ENCODE peak calls at places on chromosomes 5 and 9, in six cellular contexts. One of them, this sample, is unnamed.

GRCh38 chr9:19049872-19050636 is 827 bp downstream of the RRAGA start:
- DNase-seq in IMR-90: peak
- DNase-seq in tibial nerve: peak
- DNase-seq in heart left ventricle: no peak
- DNase-seq in GM12878: no peak
- DNase-seq in body of pancreas: peak
- DNase-seq in this sample: no peak

GRCh38 chr9:114308361-114308950 is 14.4 kb upstream of the ORM1 start:
- DNase-seq in IMR-90: no peak
- DNase-seq in body of pancreas: peak
- DNase-seq in tibial nerve: no peak
- DNase-seq in heart left ventricle: no peak
- DNase-seq in GM12878: no peak
- DNase-seq in this sample: no peak

GRCh38 chr9:116572095-116572748 is 114.9 kb upstream of the TRIM32 start:
- DNase-seq in GM12878: no peak
- DNase-seq in heart left ventricle: peak
- DNase-seq in tibial nerve: peak
- DNase-seq in body of pancreas: peak
- DNase-seq in IMR-90: peak
- DNase-seq in this sample: peak

GRCh38 chr9:138076650-138077009 is 199.0 kb downstream of the CACNA1B start:
- DNase-seq in body of pancreas: no peak
- DNase-seq in heart left ventricle: peak
- DNase-seq in tibial nerve: no peak
- DNase-seq in GM12878: no peak
- DNase-seq in IMR-90: no peak
- DNase-seq in this sample: no peak

GRCh38 chr5:116409591-116410296 is 164.9 kb downstream of the SEMA6A start:
- DNase-seq in GM12878: no peak
- DNase-seq in tibial nerve: no peak
- DNase-seq in heart left ventricle: no peak
- DNase-seq in body of pancreas: peak
- DNase-seq in IMR-90: no peak
- DNase-seq in this sample: no peak

GRCh38 chr5:146334074-146334533 is 4.5 kb upstream of the POU4F3 start:
- DNase-seq in tibial nerve: no peak
- DNase-seq in heart left ventricle: no peak
- DNase-seq in GM12878: no peak
- DNase-seq in IMR-90: no peak
- DNase-seq in body of pancreas: no peak
- DNase-seq in this sample: no peak

GRCh38 chr9:36161187-36161586 is 8.0 kb upstream of the CCIN start:
- DNase-seq in body of pancreas: no peak
- DNase-seq in tibial nerve: no peak
- DNase-seq in GM12878: no peak
- DNase-seq in heart left ventricle: no peak
- DNase-seq in IMR-90: peak
- DNase-seq in this sample: no peak

GRCh38 chr9:117729375-117729774 is 25.2 kb downstream of the TLR4 start:
- DNase-seq in GM12878: no peak
- DNase-seq in heart left ventricle: no peak
- DNase-seq in IMR-90: no peak
- DNase-seq in tibial nerve: no peak
- DNase-seq in body of pancreas: no peak
- DNase-seq in this sample: no peak

GRCh38 chr9:23552876-23553275 is 273.2 kb downstream of the ELAVL2 start:
- DNase-seq in heart left ventricle: no peak
- DNase-seq in IMR-90: no peak
- DNase-seq in GM12878: no peak
- DNase-seq in tibial nerve: no peak
- DNase-seq in body of pancreas: no peak
- DNase-seq in this sample: no peak

GRCh38 chr9:112809351-112809848 is 58.8 kb downstream of the SNX30 start:
- DNase-seq in IMR-90: no peak
- DNase-seq in GM12878: peak
- DNase-seq in tibial nerve: no peak
- DNase-seq in heart left ventricle: no peak
- DNase-seq in body of pancreas: peak
- DNase-seq in this sample: no peak

GRCh38 chr5:13403351-13403750 is 541.1 kb downstream of the DNAH5 start:
- DNase-seq in body of pancreas: no peak
- DNase-seq in tibial nerve: no peak
- DNase-seq in heart left ventricle: no peak
- DNase-seq in IMR-90: no peak
- DNase-seq in GM12878: no peak
- DNase-seq in this sample: no peak

GRCh38 chr5:13412040-13412595 is 532.4 kb downstream of the DNAH5 start:
- DNase-seq in GM12878: no peak
- DNase-seq in tibial nerve: no peak
- DNase-seq in IMR-90: no peak
- DNase-seq in heart left ventricle: no peak
- DNase-seq in body of pancreas: no peak
- DNase-seq in this sample: no peak

DNA sequence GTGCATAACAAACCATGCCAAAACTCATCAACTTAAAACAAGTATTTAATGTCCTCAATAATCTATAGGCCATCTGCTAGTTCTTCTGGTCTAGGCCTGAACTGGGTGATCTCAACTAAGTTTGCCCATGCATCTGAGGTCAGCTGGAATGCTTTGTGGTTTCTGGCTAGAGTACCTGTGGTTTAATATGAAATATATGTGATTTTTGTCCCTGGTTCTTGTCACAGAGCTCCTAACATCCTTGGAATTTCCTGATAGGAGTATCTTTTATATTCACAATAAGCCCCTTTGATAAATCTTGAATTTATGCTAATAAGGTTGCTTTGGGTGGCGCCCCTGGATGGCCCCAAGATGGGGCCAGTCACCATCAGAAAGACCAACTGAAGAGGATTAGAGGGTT is 535.9 kb downstream of the DNAH5 start:
- DNase-seq in GM12878: no peak
- DNase-seq in tibial nerve: no peak
- DNase-seq in heart left ventricle: no peak
- DNase-seq in body of pancreas: no peak
- DNase-seq in IMR-90: no peak
- DNase-seq in this sample: no peak
- H3K4me3 ChIP-seq in GM12878: no peak
- H3K4me3 ChIP-seq in tibial nerve: no peak
- H3K4me3 ChIP-seq in heart left ventricle: no peak
- H3K4me3 ChIP-seq in body of pancreas: no peak
- H3K4me3 ChIP-seq in IMR-90: no peak
- H3K4me3 ChIP-seq in this sample: no peak

GRCh38 chr9:75001719-75002421 is 26.2 kb downstream of the CARNMT1 start:
- DNase-seq in GM12878: peak
- DNase-seq in body of pancreas: peak
- DNase-seq in tibial nerve: peak
- DNase-seq in heart left ventricle: no peak
- DNase-seq in IMR-90: peak
- DNase-seq in this sample: no peak

GRCh38 chr9:75000835-75001234 is 27.3 kb downstream of the CARNMT1 start:
- DNase-seq in tibial nerve: no peak
- DNase-seq in IMR-90: no peak
- DNase-seq in GM12878: no peak
- DNase-seq in body of pancreas: no peak
- DNase-seq in heart left ventricle: no peak
- DNase-seq in this sample: no peak

GRCh38 chr9:75002422-75003023 is 25.6 kb downstream of the CARNMT1 start:
- DNase-seq in heart left ventricle: no peak
- DNase-seq in GM12878: no peak
- DNase-seq in tibial nerve: no peak
- DNase-seq in body of pancreas: no peak
- DNase-seq in IMR-90: no peak
- DNase-seq in this sample: no peak
- TF ChIP-seq CTCF in heart left ventricle: no peak
- TF ChIP-seq CTCF in GM12878: no peak
- TF ChIP-seq CTCF in tibial nerve: no peak
- TF ChIP-seq CTCF in body of pancreas: no peak
- TF ChIP-seq CTCF in IMR-90: no peak
- TF ChIP-seq CTCF in this sample: no peak

GRCh38 chr5:119357309-119357708 is 1.5 kb downstream of the TNFAIP8 start:
- DNase-seq in heart left ventricle: no peak
- DNase-seq in GM12878: no peak
- DNase-seq in IMR-90: no peak
- DNase-seq in tibial nerve: no peak
- DNase-seq in body of pancreas: no peak
- DNase-seq in this sample: no peak

GRCh38 chr5:119357815-119358559 is 2.2 kb downstream of the TNFAIP8 start:
- DNase-seq in tibial nerve: no peak
- DNase-seq in IMR-90: no peak
- DNase-seq in body of pancreas: no peak
- DNase-seq in GM12878: no peak
- DNase-seq in heart left ventricle: no peak
- DNase-seq in this sample: no peak

GRCh38 chr5:119360905-119361605 is 5.2 kb downstream of the TNFAIP8 start:
- DNase-seq in tibial nerve: no peak
- DNase-seq in body of pancreas: no peak
- DNase-seq in GM12878: no peak
- DNase-seq in heart left ventricle: no peak
- DNase-seq in IMR-90: peak
- DNase-seq in this sample: no peak

GRCh38 chr5:119359737-119360413 is 4.1 kb downstream of the TNFAIP8 start:
- DNase-seq in body of pancreas: no peak
- DNase-seq in GM12878: no peak
- DNase-seq in heart left ventricle: no peak
- DNase-seq in tibial nerve: no peak
- DNase-seq in IMR-90: no peak
- DNase-seq in this sample: no peak

GRCh38 chr5:119358901-119359603 is 3.2 kb downstream of the TNFAIP8 start:
- DNase-seq in tibial nerve: no peak
- DNase-seq in IMR-90: no peak
- DNase-seq in heart left ventricle: no peak
- DNase-seq in GM12878: no peak
- DNase-seq in body of pancreas: no peak
- DNase-seq in this sample: no peak
- TF ChIP-seq POLR2A in tibial nerve: no peak
- TF ChIP-seq POLR2A in IMR-90: no peak
- TF ChIP-seq POLR2A in heart left ventricle: no peak
- TF ChIP-seq POLR2A in GM12878: no peak
- TF ChIP-seq POLR2A in body of pancreas: no peak
- TF ChIP-seq POLR2A in this sample: no peak

DNA sequence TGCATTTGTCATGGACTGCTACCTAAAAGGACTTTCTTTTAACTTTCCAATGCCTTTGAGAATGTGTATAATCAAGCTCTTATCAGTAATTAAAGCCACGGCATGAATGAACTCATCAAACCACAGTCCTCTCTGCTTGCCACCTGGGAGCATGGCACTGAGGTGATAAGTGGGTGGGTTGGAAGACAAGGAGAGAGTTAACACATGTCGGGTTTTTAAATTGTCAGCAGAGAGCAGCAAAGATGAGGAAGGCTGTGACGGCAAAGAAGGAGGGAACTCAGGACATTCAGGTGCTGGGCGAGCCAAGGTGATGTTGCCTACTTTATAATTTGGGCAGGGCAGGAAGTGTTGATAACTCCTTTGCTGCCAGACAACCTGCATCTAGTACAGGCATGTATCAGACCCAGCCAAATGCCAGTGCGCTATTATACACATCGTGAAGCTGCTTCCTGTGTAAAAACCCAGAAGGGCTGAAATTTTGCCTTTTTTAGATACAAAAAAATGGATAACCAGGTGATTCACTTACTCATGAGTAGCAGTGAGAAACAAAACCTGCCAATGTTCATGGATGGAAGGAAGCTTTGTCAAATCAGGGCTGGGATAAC is 269.1 kb downstream of the KIF4B start:
- DNase-seq in GM12878: no peak
- DNase-seq in tibial nerve: no peak
- DNase-seq in body of pancreas: no peak
- DNase-seq in heart left ventricle: no peak
- DNase-seq in IMR-90: no peak
- DNase-seq in this sample: no peak
- H3K4me3 ChIP-seq in GM12878: no peak
- H3K4me3 ChIP-seq in tibial nerve: no peak
- H3K4me3 ChIP-seq in body of pancreas: no peak
- H3K4me3 ChIP-seq in heart left ventricle: no peak
- H3K4me3 ChIP-seq in IMR-90: no peak
- H3K4me3 ChIP-seq in this sample: no peak

DNA sequence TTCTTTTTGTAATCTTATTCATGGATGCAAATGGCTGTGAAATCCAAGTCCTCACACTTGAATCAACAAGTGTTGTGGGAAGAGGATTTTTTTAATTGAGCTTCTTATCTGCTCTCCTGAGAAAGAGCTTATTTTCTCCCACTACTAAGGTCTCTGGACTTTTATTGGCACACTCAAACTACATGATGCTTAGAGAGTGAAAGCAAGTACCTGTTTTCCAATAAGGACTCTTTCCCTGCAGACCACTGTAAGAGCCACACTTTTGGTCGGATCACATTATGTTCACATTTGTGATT is 546.4 kb upstream of the ARRDC3 start:
- DNase-seq in GM12878: no peak
- DNase-seq in body of pancreas: no peak
- DNase-seq in tibial nerve: no peak
- DNase-seq in heart left ventricle: no peak
- DNase-seq in IMR-90: no peak
- DNase-seq in this sample: no peak
- TF ChIP-seq CTCF in GM12878: no peak
- TF ChIP-seq CTCF in body of pancreas: no peak
- TF ChIP-seq CTCF in tibial nerve: no peak
- TF ChIP-seq CTCF in heart left ventricle: no peak
- TF ChIP-seq CTCF in IMR-90: no peak
- TF ChIP-seq CTCF in this sample: no peak

DNA sequence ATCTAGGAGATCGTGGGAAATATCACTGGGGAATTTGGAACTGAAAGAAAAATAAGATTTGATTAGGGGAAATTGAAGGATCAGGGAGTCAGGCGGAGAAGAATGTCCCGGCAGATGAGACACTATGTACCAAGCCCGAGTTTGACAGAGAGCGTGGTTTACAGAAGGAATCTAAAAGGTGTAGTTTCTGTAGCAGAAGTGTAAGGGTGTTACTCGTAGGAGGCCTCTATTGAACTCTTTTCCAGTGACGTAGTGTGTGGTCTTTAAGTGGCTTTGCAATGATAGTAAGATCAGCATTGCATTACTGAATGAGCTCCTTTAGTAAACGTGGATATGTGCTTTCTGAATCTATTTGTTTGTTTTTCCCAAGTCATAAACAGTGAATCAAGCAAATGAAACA is 59.3 kb upstream of the CDKN2B start:
- DNase-seq in heart left ventricle: no peak
- DNase-seq in IMR-90: no peak
- DNase-seq in GM12878: no peak
- DNase-seq in tibial nerve: no peak
- DNase-seq in body of pancreas: no peak
- DNase-seq in this sample: no peak
- TF ChIP-seq POLR2A in heart left ventricle: no peak
- TF ChIP-seq POLR2A in IMR-90: no peak
- TF ChIP-seq POLR2A in GM12878: no peak
- TF ChIP-seq POLR2A in tibial nerve: no peak
- TF ChIP-seq POLR2A in body of pancreas: no peak
- TF ChIP-seq POLR2A in this sample: no peak

DNA sequence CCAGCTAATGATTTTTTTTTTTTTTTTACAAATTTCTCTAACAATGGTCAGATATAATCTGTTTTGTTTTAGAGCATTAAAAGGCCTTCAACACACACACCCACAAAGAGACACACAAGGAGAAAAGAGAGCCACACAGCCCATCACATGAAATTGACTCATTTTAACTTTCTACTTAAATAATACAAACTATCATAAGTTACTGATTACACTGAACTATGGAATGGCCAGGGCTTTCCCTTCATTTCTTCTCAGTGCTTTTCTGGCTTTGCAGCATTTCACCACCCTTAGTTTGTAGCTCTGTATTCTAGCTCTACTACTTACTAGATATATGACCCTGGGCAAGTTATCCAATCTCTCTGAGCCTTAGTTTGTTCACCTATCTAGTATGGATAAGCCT is 13.2 kb downstream of the REEP5 start:
- DNase-seq in GM12878: no peak
- DNase-seq in IMR-90: no peak
- DNase-seq in tibial nerve: no peak
- DNase-seq in heart left ventricle: no peak
- DNase-seq in body of pancreas: no peak
- DNase-seq in this sample: no peak
- H3K4me3 ChIP-seq in GM12878: no peak
- H3K4me3 ChIP-seq in IMR-90: no peak
- H3K4me3 ChIP-seq in tibial nerve: no peak
- H3K4me3 ChIP-seq in heart left ventricle: no peak
- H3K4me3 ChIP-seq in body of pancreas: no peak
- H3K4me3 ChIP-seq in this sample: no peak

This sample was measured in lower leg skin.